ENCODE peak calls at places on chromosomes 6 and 20, in four cellular contexts. M, B, K and R are unnamed samples.

GRCh38 chr6:73169633-73170032 is 55.7 kb downstream of the KHDC1L start:
- DNase-seq in K (no peak), M (no peak), B (no peak), R (no peak)

GRCh38 chr20:12177657-12178293 is 260.1 kb downstream of the BTBD3 start:
- DNase-seq in K (no peak), B (no peak), M (peak), R (no peak)

GRCh38 chr6:144190593-144190992 is 40.3 kb downstream of the STX11 start:
- DNase-seq in K (no peak), M (no peak), B (no peak), R (no peak)

GRCh38 chr6:158023597-158023939 is 41.9 kb downstream of the SYNJ2 start:
- DNase-seq in M (peak), K (no peak), B (no peak), R (no peak)

GRCh38 chr6:150541587-150541986 is 58.1 kb upstream of the PLEKHG1 start:
- DNase-seq in B (no peak), K (no peak), M (peak), R (no peak)

GRCh38 chr6:29887330-29887818 is 55.0 kb upstream of the HLA-A start:
- DNase-seq in B (no peak), M (no peak), K (no peak), R (peak)

GRCh38 chr6:134482585-134483346 is 164.9 kb upstream of the SGK1 start:
- DNase-seq in B (no peak), M (no peak), K (no peak), R (no peak)

GRCh38 chr20:3000852-3001523 is 42.4 kb upstream of the GNRH2 start:
- DNase-seq in M (no peak), K (no peak), B (peak), R (peak)

GRCh38 chr6:2412731-2413130 is 167.3 kb upstream of the GMDS start:
- DNase-seq in K (no peak), M (no peak), B (no peak), R (no peak)

GRCh38 chr6:149271348-149272340 is 45.9 kb upstream of the TAB2 start:
- DNase-seq in K (peak), B (no peak), M (no peak), R (no peak)

GRCh38 chr20:58459058-58459743 is 56.0 kb downstream of the APCDD1L start:
- DNase-seq in B (no peak), M (no peak), K (peak), R (no peak)

GRCh38 chr6:170292111-170292777 is 1.4 kb upstream of the DLL1 start:
- DNase-seq in B (no peak), K (no peak), M (no peak), R (peak)

GRCh38 chr6:136923116-136923953 is 1.2 kb downstream of the SLC35D3 start:
- DNase-seq in B (no peak), M (no peak), K (no peak), R (peak)

GRCh38 chr20:1945660-1946059 is 48.2 kb downstream of the PDYN start:
- DNase-seq in M (no peak), B (no peak), K (no peak), R (no peak)

GRCh38 chr20:53874104-53874503 is 196.3 kb downstream of the BCAS1 start:
- DNase-seq in M (no peak), B (no peak), K (no peak), R (no peak)

GRCh38 chr6:43107344-43108062 is 31.4 kb downstream of the PTK7 start:
- DNase-seq in B (no peak), K (no peak), M (no peak), R (no peak)

GRCh38 chr6:137866200-137866913 is 702 bp upstream of the TNFAIP3 start:
- DNase-seq in B (peak), M (no peak), K (no peak), R (peak)

GRCh38 chr6:30500421-30501069 is 11.2 kb downstream of the HLA-E start:
- DNase-seq in K (no peak), B (no peak), M (no peak), R (no peak)

GRCh38 chr20:1301031-1301529 is 27.9 kb downstream of the SDCBP2 start:
- DNase-seq in M (no peak), K (no peak), B (peak), R (peak)

GRCh38 chr20:46458891-46459750 is 52.7 kb upstream of the ELMO2 start:
- DNase-seq in M (no peak), B (peak), K (peak), R (peak)

GRCh38 chr6:101783287-101783686 is 389.8 kb downstream of the GRIK2 start:
- DNase-seq in M (no peak), K (no peak), B (no peak), R (no peak)

GRCh38 chr20:12925214-12925755 is 83.5 kb upstream of the SPTLC3 start:
- DNase-seq in B (peak), M (peak), K (peak), R (peak)

GRCh38 chr20:49256261-49256660 is 21.6 kb downstream of the ZNFX1 start:
- DNase-seq in B (no peak), M (no peak), K (no peak), R (no peak)

GRCh38 chr6:90584636-90585255 is 2.1 kb downstream of the MAP3K7 start:
- DNase-seq in B (no peak), K (no peak), M (no peak), R (no peak)

GRCh38 chr6:2782356-2782708 is 17.1 kb downstream of the WRNIP1 start:
- DNase-seq in K (no peak), B (no peak), M (no peak), R (no peak)

GRCh38 chr6:123668965-123669591 is 32.3 kb upstream of the TRDN start:
- DNase-seq in B (no peak), M (no peak), K (no peak), R (no peak)

GRCh38 chr20:62500237-62500864 is 24.6 kb upstream of the GATA5 start:
- DNase-seq in K (no peak), B (peak), M (peak), R (peak)

GRCh38 chr6:83505376-83505775 is 7.0 kb upstream of the PRSS35 start:
- DNase-seq in M (no peak), K (no peak), B (no peak), R (no peak)

GRCh38 chr20:48799315-48800105 is 28.3 kb downstream of the PREX1 start:
- DNase-seq in M (no peak), B (no peak), K (no peak), R (no peak)

GRCh38 chr6:134363323-134364039 is 45.6 kb upstream of the SGK1 start:
- DNase-seq in M (no peak), K (no peak), B (no peak), R (no peak)

GRCh38 chr20:4697189-4697873 is 24.4 kb upstream of the PRND start:
- DNase-seq in M (no peak), B (no peak), K (no peak), R (no peak)
- TF ChIP-seq EZH2 in M (no peak), B (no peak), K (no peak), R (no peak)

DNA sequence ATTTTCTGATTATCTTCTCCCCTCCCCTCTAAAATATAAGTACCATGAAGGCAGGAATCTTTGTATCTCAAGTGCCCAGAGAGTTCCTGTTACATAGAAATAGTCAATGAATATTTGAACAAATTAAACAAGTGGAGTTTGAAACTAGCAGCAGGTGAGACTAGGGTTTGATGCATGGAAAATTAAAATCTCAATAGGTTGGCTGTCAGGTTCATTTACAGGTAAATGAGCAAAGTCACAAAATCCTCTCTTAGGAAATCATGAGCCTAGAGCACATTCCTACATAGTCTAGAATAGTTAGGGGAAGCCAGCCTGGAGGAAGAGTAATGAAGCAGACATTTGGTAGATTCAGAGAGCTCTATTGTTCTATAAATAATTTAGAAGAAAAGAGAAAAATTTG is 140.4 kb downstream of the HS3ST5 start:
- DNase-seq in M (no peak), B (no peak), K (no peak), R (peak)
- TF ChIP-seq JUNB in M (no peak), B (no peak), K (no peak), R (no peak)

GRCh38 chr6:10722820-10723651 is at the start of gene TMEM14C:
- DNase-seq in K (peak), B (peak), M (peak), R (peak)
- TF ChIP-seq EZH2 in K (no peak), B (no peak), M (no peak), R (no peak)

GRCh38 chr6:35216832-35217811 is 3.4 kb downstream of the SCUBE3 start:
- DNase-seq in K (no peak), B (peak), M (no peak), R (peak)
- TF ChIP-seq JUNB in K (no peak), B (no peak), M (no peak), R (no peak)

DNA sequence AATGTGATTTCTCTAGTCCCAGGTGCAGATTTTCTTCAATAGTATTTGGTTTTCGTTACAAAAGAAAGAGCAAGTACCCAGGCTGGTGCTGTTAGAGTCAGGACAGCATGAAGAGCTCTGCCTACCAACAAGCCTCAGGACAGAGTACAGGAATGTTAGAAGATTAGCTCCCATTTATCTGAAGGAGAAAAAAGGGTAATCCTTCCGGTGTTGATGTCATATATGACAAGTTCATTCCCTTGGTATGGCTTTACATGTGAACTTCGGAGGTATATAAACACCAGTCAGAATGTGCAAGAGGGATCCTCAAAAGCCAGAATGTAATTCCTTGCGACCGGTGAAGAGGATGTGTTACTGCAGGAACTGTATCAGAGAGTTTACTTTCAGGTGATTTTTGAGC is 194.1 kb upstream of the ZNF184 start:
- DNase-seq in B (no peak), M (no peak), K (no peak), R (no peak)
- TF ChIP-seq EZH2 in B (no peak), M (no peak), K (no peak), R (no peak)